ENCODE peak calls at places on chromosomes 6 and 20, in seven cellular contexts. I is neural progenitor cell, C is keratinocyte, P is substantia nigra, J is endothelial cell of umbilical vein, D is IMR-90, H is heart right ventricle. S is an unnamed sample.

GRCh38 chr20:46636981-46637860 is 14.0 kb downstream of the SLC13A3 start:
- DNase-seq in D (no peak), P (no peak), C (no peak), H (no peak), J (no peak), I (no peak), S (no peak)

GRCh38 chr6:11769816-11770545 is 8.6 kb downstream of the ADTRP start:
- DNase-seq in I (no peak), D (no peak), J (no peak), H (no peak), C (no peak), P (no peak), S (no peak)

GRCh38 chr6:51855310-51856082 is 231.9 kb downstream of the PKHD1 start:
- DNase-seq in H (no peak), C (peak; percentile 7), I (peak; percentile 93), J (peak; percentile 32), D (peak; percentile 67), P (no peak), S (no peak)

GRCh38 chr6:169811521-169812256 is 60.3 kb downstream of the ERMARD start:
- DNase-seq in H (no peak), J (no peak), I (no peak), P (no peak), C (no peak), D (no peak), S (no peak)

GRCh38 chr6:141483561-141484061 is 649.1 kb upstream of the GJE1 start:
- DNase-seq in I (no peak), P (no peak), H (no peak), D (peak; percentile 96), C (peak; percentile 25), J (peak; percentile 80), S (no peak)

GRCh38 chr6:109447878-109448555 is 7.5 kb downstream of the SMPD2 start:
- DNase-seq in D (no peak), J (no peak), P (no peak), I (no peak), C (no peak), H (no peak), S (no peak)

GRCh38 chr6:83341765-83342164 is 89.1 kb downstream of the ME1 start:
- DNase-seq in J (no peak), C (no peak), P (no peak), D (no peak), I (no peak), H (no peak), S (no peak)

GRCh38 chr6:40542175-40542764 is 44.9 kb downstream of the LRFN2 start:
- DNase-seq in J (no peak), C (no peak), P (no peak), H (no peak), D (no peak), I (peak; percentile 46), S (no peak)

GRCh38 chr20:4084096-4084495 is 68.7 kb upstream of the RNF24 start:
- DNase-seq in I (no peak), H (no peak), P (no peak), C (no peak), J (no peak), D (no peak), S (no peak)

GRCh38 chr6:6201200-6201599 is 119.3 kb downstream of the F13A1 start:
- DNase-seq in H (no peak), J (no peak), I (no peak), C (no peak), P (no peak), D (no peak), S (no peak)

GRCh38 chr6:5082487-5083306 is 2.4 kb upstream of the PPP1R3G start:
- DNase-seq in I (no peak), H (no peak), D (peak; percentile 81), C (peak; percentile 96), J (no peak), P (no peak), S (no peak)

GRCh38 chr6:9496837-9497236 is 918.0 kb downstream of the TFAP2A start:
- DNase-seq in I (no peak), P (no peak), C (no peak), H (no peak), D (no peak), J (no peak), S (no peak)

GRCh38 chr6:109455161-109455501 is 441 bp downstream of the MICAL1 start:
- DNase-seq in J (peak; percentile 22), C (no peak), I (no peak), P (no peak), H (no peak), D (no peak), S (no peak)

DNA sequence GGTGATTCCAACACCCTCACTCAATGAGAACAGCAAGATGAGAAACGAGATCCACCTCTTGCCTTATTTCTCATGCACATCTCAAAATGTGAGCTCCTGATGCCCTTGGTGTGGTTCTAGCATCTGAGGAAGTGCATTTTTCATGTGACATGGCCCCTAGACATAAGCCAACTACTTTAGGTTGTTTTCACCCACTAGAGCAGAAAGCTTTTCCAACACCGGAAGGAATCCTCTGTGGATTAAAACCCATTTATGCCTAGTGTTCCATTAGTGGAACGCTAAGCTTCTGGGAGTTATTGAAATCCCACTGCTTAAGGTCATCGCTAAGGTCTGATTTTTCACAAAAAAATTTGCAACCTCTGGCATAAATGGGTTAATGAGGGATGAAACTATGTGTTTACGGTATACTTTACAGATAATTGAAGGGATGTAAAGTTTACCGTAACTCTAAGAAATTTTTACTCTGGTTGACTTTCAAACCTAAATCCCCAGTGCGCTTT is 24.0 kb downstream of the CYP24A1 start:
- DNase-seq in C (no peak), H (no peak), P (no peak), J (no peak), D (no peak), I (no peak), S (no peak)
- H3K27ac ChIP-seq in C (no peak overlapping the region), H (no peak overlapping the region), P (no peak overlapping the region), J (no peak overlapping the region), D (no peak overlapping the region), I (no peak overlapping the region), S (no peak overlapping the region)

GRCh38 chr20:1945134-1945618 is 48.7 kb downstream of the PDYN start:
- DNase-seq in H (peak; percentile 46), I (no peak), P (peak; percentile 63), C (no peak), J (no peak), D (no peak), S (peak; percentile 34)

GRCh38 chr20:1947535-1947846 is 46.4 kb downstream of the PDYN start:
- DNase-seq in D (no peak), J (no peak), C (no peak), I (no peak), P (no peak), H (no peak), S (no peak)

GRCh38 chr20:1945660-1946059 is 48.2 kb downstream of the PDYN start:
- DNase-seq in J (no peak), C (no peak), P (no peak), D (no peak), I (no peak), H (no peak), S (no peak)

GRCh38 chr20:1946442-1946761 is 47.5 kb downstream of the PDYN start:
- DNase-seq in C (no peak), P (no peak), D (no peak), I (no peak), J (no peak), H (no peak), S (no peak)

GRCh38 chr20:1946762-1947534 is 46.9 kb downstream of the PDYN start:
- DNase-seq in D (peak; percentile 17), C (no peak), H (peak; percentile 30), P (no peak), I (peak; percentile 96), J (no peak), S (no peak)
- H3K27ac ChIP-seq in D (no peak overlapping the region), C (no peak overlapping the region), H (no peak overlapping the region), P (peak overlapping the region; percentile 58), I (no peak overlapping the region), J (no peak overlapping the region), S (peak overlapping the region; percentile 55)

DNA sequence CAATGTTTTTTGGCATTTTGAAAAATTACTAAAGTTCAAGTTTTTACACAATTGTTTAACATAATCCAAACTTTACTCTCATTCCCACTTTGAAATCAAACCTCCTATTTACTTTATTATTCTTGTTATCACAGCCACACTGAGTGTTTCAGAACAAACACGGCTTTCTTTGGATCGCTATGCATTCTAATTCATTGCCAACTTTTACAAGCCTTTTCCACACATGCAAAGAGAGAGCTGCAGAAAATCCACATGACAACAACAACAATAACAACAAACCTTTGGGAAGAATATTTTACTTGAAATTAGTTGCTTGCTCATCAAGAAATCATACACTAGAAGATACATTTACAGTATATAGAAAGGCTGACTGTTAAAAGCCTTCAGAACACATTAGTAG is 49.2 kb upstream of the TMEM30A start:
- DNase-seq in J (no peak), C (no peak), D (no peak), P (no peak), I (no peak), H (no peak), S (no peak)
- H3K27ac ChIP-seq in J (no peak overlapping the region), C (no peak overlapping the region), D (no peak overlapping the region), P (no peak overlapping the region), I (peak overlapping the region; percentile 97), H (peak overlapping the region; percentile 63), S (peak overlapping the region; percentile 18)

GRCh38 chr6:123810948-123811347 is 7.3 kb downstream of the NKAIN2 start:
- DNase-seq in I (no peak), C (no peak), P (no peak), J (no peak), D (no peak), H (no peak), S (no peak)
- H3K27ac ChIP-seq in I (no peak overlapping the region), C (no peak overlapping the region), P (peak overlapping the region; percentile 82), J (no peak overlapping the region), D (no peak overlapping the region), H (no peak overlapping the region), S (peak overlapping the region; percentile 4)

DNA sequence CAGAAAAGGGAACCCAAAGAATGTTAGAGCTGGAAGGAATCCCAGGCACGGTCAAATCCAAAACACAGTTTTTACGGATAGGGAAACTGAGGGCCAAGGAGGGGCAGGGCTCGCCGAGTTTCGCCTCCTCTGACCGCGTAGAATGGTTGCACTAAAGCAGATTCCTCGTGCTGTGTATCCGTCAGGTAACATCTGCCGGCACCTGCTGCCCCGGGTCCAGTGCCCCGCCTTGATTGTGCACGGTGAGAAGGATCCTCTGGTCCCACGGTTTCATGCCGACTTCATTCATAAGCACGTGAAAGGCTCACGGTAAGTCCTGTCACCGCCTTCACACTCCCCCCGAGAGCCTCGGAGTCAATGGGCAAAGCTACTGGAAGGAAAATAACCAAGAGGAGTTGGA is 17.1 kb downstream of the TUBB2A start:
- DNase-seq in J (no peak), I (no peak), H (no peak), C (no peak), D (no peak), P (no peak), S (no peak)
- H3K27ac ChIP-seq in J (no peak overlapping the region), I (no peak overlapping the region), H (no peak overlapping the region), C (no peak overlapping the region), D (no peak overlapping the region), P (no peak overlapping the region), S (no peak overlapping the region)

S was measured in caudate nucleus.